ENCODE peak calls at places on chromosomes 7 and 10, in five cellular contexts. Q is sigmoid colon, N is ovary, W is A549, Y is tibial nerve. X is an unnamed sample.

GRCh38 chr10:22489975-22490374 is 144.7 kb downstream of the SPAG6 start:
- DNase-seq in Q (no peak), W (no peak), N (no peak), Y (no peak), X (no peak)

GRCh38 chr10:70664702-70665195 is 7.6 kb upstream of the ADAMTS14 start:
- DNase-seq in W (no peak), N (no peak), Q (peak), Y (no peak), X (no peak)

GRCh38 chr7:15457959-15458955 is 103.6 kb downstream of the AGMO start:
- DNase-seq in N (no peak), Q (no peak), Y (no peak), W (no peak), X (no peak)

GRCh38 chr7:157759246-157759805 is 422.5 kb downstream of the DNAJB6 start:
- DNase-seq in N (no peak), Y (no peak), W (no peak), Q (no peak), X (no peak)

GRCh38 chr10:22271786-22272185 is 44.4 kb upstream of the COMMD3 start:
- DNase-seq in W (no peak), Q (no peak), N (no peak), Y (no peak), X (no peak)

GRCh38 chr10:92892706-92893054 is 44.4 kb downstream of the EXOC6 start:
- DNase-seq in Y (no peak), Q (no peak), N (no peak), W (no peak), X (no peak)

GRCh38 chr7:36923831-36924555 is 199.7 kb upstream of the AOAH start:
- DNase-seq in N (no peak), Y (no peak), Q (no peak), W (no peak), X (no peak)

GRCh38 chr10:97123713-97124112 is 62.0 kb downstream of the SLIT1 start:
- DNase-seq in Y (no peak), Q (peak), W (no peak), N (no peak), X (no peak)

GRCh38 chr7:1538544-1539345 is 8.2 kb downstream of the MAFK start:
- DNase-seq in W (no peak), N (no peak), Q (peak), Y (no peak), X (peak)

GRCh38 chr10:107444443-107444842 is 279.9 kb upstream of the SORCS1 start:
- DNase-seq in N (no peak), Y (no peak), W (no peak), Q (no peak), X (no peak)

GRCh38 chr7:18041202-18041601 is 13.6 kb upstream of the PRPS1L1 start:
- DNase-seq in N (no peak), W (no peak), Q (no peak), Y (no peak), X (no peak)

GRCh38 chr7:15330943-15331342 is 230.9 kb downstream of the AGMO start:
- DNase-seq in N (no peak), Y (no peak), Q (no peak), W (no peak), X (no peak)

GRCh38 chr7:30977896-30978564 is 14.3 kb downstream of the GHRHR start:
- DNase-seq in Q (peak), Y (no peak), W (peak), N (no peak), X (no peak)

GRCh38 chr10:17671307-17671706 is 27.4 kb downstream of the STAM start:
- DNase-seq in W (no peak), Y (no peak), N (no peak), Q (no peak), X (no peak)

GRCh38 chr7:95642173-95642572 is 45.9 kb upstream of the PDK4 start:
- DNase-seq in W (no peak), Q (no peak), Y (no peak), N (no peak), X (no peak)

GRCh38 chr10:126397640-126398382 is 9.5 kb upstream of the ADAM12 start:
- DNase-seq in W (peak), N (no peak), Q (no peak), Y (no peak), X (no peak)

GRCh38 chr10:79248341-79248931 is 98.8 kb upstream of the PPIF start:
- DNase-seq in W (no peak), Q (peak), Y (peak), N (no peak), X (no peak)

GRCh38 chr7:33186187-33186586 is 56.8 kb downstream of the BBS9 start:
- DNase-seq in Q (no peak), W (no peak), N (no peak), Y (no peak), X (no peak)

GRCh38 chr7:38448076-38448475 is 174.6 kb upstream of the TARP start:
- DNase-seq in Y (no peak), Q (no peak), N (no peak), W (no peak), X (no peak)

GRCh38 chr10:77877461-77878344 is 48.9 kb downstream of the DLG5 start:
- DNase-seq in Q (peak), Y (no peak), N (peak), W (no peak), X (no peak)

GRCh38 chr7:6271694-6272371 is 591 bp downstream of the CYTH3 start:
- DNase-seq in W (peak), Q (peak), Y (no peak), N (peak), X (no peak)

GRCh38 chr7:77338260-77338659 is 77.9 kb downstream of the GSAP start:
- DNase-seq in N (no peak), Y (no peak), W (no peak), Q (no peak), X (no peak)

GRCh38 chr7:43311694-43312093 is 199.2 kb downstream of the HECW1 start:
- DNase-seq in W (no peak), Y (no peak), N (no peak), Q (no peak), X (no peak)

GRCh38 chr7:154975984-154976383 is 26.9 kb downstream of the PAXIP1 start:
- DNase-seq in Q (no peak), Y (no peak), N (no peak), W (no peak), X (no peak)

GRCh38 chr7:5557920-5558401 is 134.3 kb upstream of the TNRC18 start:
- DNase-seq in Y (peak), Q (peak), W (no peak), N (peak), X (peak)

GRCh38 chr10:69806266-69806665 is 4.6 kb downstream of the COL13A1 start:
- DNase-seq in N (no peak), W (no peak), Y (no peak), Q (no peak), X (no peak)

GRCh38 chr10:86962981-86963310 is 4.5 kb downstream of the SNCG start:
- DNase-seq in N (no peak), W (no peak), Y (no peak), Q (peak), X (peak)

GRCh38 chr10:64101611-64102263 is 580.5 kb downstream of the REEP3 start:
- DNase-seq in Q (no peak), W (no peak), Y (no peak), N (no peak), X (no peak)

GRCh38 chr10:11225935-11226334 is 208.3 kb downstream of the CELF2 start:
- DNase-seq in Y (no peak), N (no peak), W (no peak), Q (no peak), X (no peak)

GRCh38 chr7:104230606-104231005 is 22.8 kb upstream of the ORC5 start:
- DNase-seq in Q (no peak), N (no peak), Y (no peak), W (no peak), X (no peak)

GRCh38 chr10:84988011-84988410 is 659.6 kb downstream of the CCSER2 start:
- DNase-seq in Q (no peak), W (no peak), N (no peak), Y (no peak), X (no peak)

GRCh38 chr7:151381083-151381332 is 28.8 kb downstream of the WDR86 start:
- DNase-seq in Q (no peak), Y (no peak), N (no peak), W (no peak), X (no peak)

GRCh38 chr7:27184342-27185012 is 555 bp downstream of the HOXA11 start:
- DNase-seq in N (peak), Y (peak), W (peak), Q (peak), X (peak)

GRCh38 chr10:103668351-103669242 is 175.1 kb downstream of the NEURL1 start:
- DNase-seq in W (no peak), N (peak), Q (peak), Y (peak), X (peak)

GRCh38 chr10:30095811-30096422 is 36.5 kb upstream of the JCAD start:
- DNase-seq in W (no peak), Y (no peak), N (no peak), Q (no peak), X (no peak)

GRCh38 chr7:28102778-28103177 is 77.8 kb downstream of the JAZF1 start:
- DNase-seq in W (peak), Y (no peak), N (peak), Q (peak), X (no peak)

GRCh38 chr10:99906470-99906869 is 103.3 kb downstream of the DNMBP start:
- DNase-seq in W (peak), Q (peak), Y (no peak), N (no peak), X (no peak)

GRCh38 chr10:49177391-49178355 is 10.5 kb downstream of the TMEM273 start:
- DNase-seq in N (no peak), W (peak), Y (no peak), Q (no peak), X (no peak)

GRCh38 chr10:102421645-102422585 is 1.3 kb downstream of the FBXL15 start:
- DNase-seq in Q (peak), Y (no peak), N (peak), W (no peak), X (no peak)
- TF ChIP-seq POLR2A in Q (no peak), Y (no peak), N (no peak), W (no peak), X (no peak)

DNA sequence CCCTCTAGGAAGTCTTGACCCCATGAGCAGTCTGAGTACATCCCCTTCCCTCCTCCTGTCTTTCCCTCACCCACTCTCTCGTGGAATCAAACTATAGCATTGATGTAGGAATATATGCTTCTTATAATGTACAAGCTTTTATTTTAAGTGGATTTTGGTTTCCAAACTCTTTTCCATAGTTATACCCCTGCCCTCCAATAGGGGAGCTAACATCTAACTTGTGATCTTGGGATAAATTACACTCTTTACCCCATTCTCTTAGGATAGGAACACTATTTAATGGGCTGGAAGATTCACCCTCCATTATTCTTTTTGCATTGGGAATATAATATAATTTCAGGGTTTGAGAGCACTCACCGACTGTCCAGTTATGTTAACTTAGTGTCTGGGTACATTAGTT is 465.9 kb downstream of the GATA3 start:
- DNase-seq in Y (no peak), Q (no peak), W (no peak), N (no peak), X (no peak)
- TF ChIP-seq CTCF in Y (no peak), Q (no peak), W (no peak), N (no peak), X (no peak)

GRCh38 chr10:43929122-43929521 is 280.4 kb upstream of the ZNF32 start:
- DNase-seq in N (no peak), W (no peak), Y (no peak), Q (no peak), X (no peak)

GRCh38 chr10:43928425-43928968 is 279.8 kb upstream of the ZNF32 start:
- DNase-seq in W (no peak), Q (no peak), N (no peak), Y (no peak), X (no peak)

GRCh38 chr10:43926371-43926770 is 277.7 kb upstream of the ZNF32 start:
- DNase-seq in W (no peak), N (no peak), Y (no peak), Q (no peak), X (no peak)

GRCh38 chr10:43925793-43926192 is 277.1 kb upstream of the ZNF32 start:
- DNase-seq in Q (no peak), N (no peak), Y (no peak), W (no peak), X (no peak)

GRCh38 chr10:43926875-43927406 is 278.3 kb upstream of the ZNF32 start:
- DNase-seq in W (no peak), Q (no peak), N (no peak), Y (no peak), X (no peak)
- TF ChIP-seq EP300 in W (no peak), Q (no peak), N (no peak), Y (no peak), X (no peak)

DNA sequence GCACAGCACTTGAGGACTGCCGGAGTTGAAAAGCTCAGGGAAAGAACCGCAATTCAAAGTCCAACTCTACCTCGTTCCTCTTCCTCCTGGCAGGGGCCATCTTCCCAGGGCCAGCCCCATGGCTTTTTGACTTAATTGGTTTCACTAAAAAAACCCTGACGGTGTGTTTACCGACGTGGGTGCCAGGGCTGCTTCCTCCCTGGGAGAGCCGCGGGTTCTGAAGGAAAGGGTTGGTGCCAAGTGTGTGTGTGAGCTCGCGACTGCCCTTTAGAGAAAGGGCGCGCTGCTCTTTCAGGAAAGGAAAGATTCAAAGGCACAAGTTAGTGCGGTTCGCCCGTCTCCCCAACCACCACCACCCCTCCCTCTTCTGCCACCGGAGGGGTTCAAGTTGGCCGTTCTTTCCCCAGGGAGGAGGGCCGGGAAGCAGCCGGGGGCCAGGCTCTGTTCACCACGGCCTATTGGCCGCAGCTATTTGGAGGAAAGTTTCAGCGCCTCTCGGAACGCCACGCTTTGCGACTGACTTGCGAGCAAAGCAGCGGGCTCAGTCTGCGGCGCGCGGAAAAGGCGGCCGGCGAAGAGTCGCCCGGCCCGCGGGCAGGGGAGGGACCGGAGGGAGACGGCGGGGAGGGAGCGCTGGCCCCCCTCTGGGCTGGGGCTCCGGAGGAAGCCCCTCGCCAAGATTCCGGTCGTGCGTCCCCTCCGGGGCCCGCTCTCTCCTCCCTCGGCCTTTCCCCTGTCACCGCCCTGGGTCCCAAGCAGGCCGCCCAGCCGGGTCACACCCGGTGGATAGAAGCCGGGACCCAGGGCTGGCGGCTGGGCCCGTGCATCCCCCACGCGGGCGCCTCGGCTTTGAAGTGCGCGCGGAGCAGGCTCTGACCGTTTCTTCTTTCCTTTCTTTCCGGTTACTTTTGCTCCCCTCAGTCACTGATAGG is 165.8 kb upstream of the PPP1R3A start:
- DNase-seq in W (peak), N (peak), Y (peak), Q (peak), X (peak)
- TF ChIP-seq POLR2A in W (no peak), N (no peak), Y (peak), Q (peak), X (no peak)

GRCh38 chr7:85186521-85187241 is at the start of gene SEMA3D:
- DNase-seq in N (peak), Y (peak), Q (peak), W (peak), X (peak)
- TF ChIP-seq CTCF in N (no peak), Y (peak), Q (peak), W (peak), X (peak)

GRCh38 chr10:3806603-3807002 is 21.6 kb upstream of the KLF6 start:
- DNase-seq in Y (no peak), Q (no peak), N (no peak), W (no peak), X (no peak)
- TF ChIP-seq EP300 in Y (no peak), Q (no peak), N (no peak), W (no peak), X (no peak)

DNA sequence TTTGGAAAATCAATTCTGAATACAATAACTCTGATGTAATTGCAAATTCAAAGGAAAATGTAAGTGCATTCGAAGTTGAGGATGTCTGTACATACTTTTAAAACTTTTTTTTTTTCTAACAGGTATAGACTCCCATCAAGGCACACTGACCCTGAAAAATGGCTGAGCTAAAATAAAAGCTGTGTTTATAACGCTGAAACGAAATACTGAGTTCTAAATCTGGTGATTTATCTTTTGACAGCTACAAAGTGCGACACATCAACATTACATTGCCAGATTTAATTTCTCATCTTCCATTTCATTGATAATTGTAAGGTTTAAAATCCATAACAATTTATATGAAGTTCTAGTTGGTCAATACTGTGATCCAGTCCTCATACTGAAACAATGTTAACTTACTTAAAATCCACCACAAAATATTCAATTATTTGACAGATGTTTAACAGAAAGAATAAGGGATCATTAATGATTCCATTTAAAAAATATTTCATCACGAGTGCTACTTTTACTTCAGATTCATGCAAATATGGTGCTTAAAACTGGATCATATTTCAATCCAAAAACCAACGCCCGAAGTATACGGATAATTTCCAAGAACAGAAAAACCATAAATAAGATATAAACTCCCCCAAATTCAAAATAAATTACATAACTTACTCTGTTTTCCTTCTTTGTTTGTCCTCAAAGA is 1.4 kb downstream of the RAB11FIP2 start:
- DNase-seq in Q (no peak), N (no peak), Y (no peak), W (no peak), X (no peak)
- TF ChIP-seq POLR2A in Q (no peak), N (no peak), Y (no peak), W (no peak), X (no peak)